ENCODE peak calls at places on chromosomes 2 and 18, in four cellular contexts. O is body of pancreas, P is right cardiac atrium, B is HCT116. N is an unnamed sample. For H3K27me3, the result is how much of the 10 kb centered on the place peaks cover.

GRCh38 chr2:135744761-135745314 is 3.2 kb downstream of the UBXN4 start:
- DNase-seq in B (no peak), O (no peak), P (no peak), N (no peak)

GRCh38 chr2:217807025-217807424 is 195.8 kb downstream of the TNS1 start:
- DNase-seq in B (no peak), O (no peak), P (no peak), N (no peak)

GRCh38 chr2:11270891-11271290 is 73.5 kb downstream of the ROCK2 start:
- DNase-seq in O (no peak), P (no peak), B (no peak), N (no peak)

GRCh38 chr2:226782092-226782713 is 17.4 kb downstream of the IRS1 start:
- DNase-seq in B (no peak), P (no peak), O (no peak), N (peak)

GRCh38 chr18:13179566-13180113 is 38.9 kb upstream of the LDLRAD4 start:
- DNase-seq in P (no peak), B (no peak), O (no peak), N (no peak)

GRCh38 chr2:142533083-142533482 is 344.4 kb upstream of the KYNU start:
- DNase-seq in O (no peak), P (no peak), B (no peak), N (no peak)

GRCh38 chr18:72155327-72155726 is 388.8 kb downstream of the CBLN2 start:
- DNase-seq in O (no peak), P (no peak), B (no peak), N (no peak)

GRCh38 chr2:215137741-215138340 is 585 bp downstream of the ABCA12 start:
- DNase-seq in O (no peak), P (no peak), B (peak), N (peak)

GRCh38 chr18:5515007-5515744 is 28.6 kb downstream of the EPB41L3 start:
- DNase-seq in O (no peak), P (no peak), B (no peak), N (no peak)

GRCh38 chr2:9761547-9761946 is 81.7 kb upstream of the TAF1B start:
- DNase-seq in B (no peak), P (no peak), O (no peak), N (no peak)

GRCh38 chr2:68915345-68915841 is 37.3 kb downstream of the GKN2 start:
- DNase-seq in B (no peak), P (no peak), O (no peak), N (no peak)

GRCh38 chr2:61018319-61018750 is 280 bp upstream of the PUS10 start:
- DNase-seq in O (no peak), P (no peak), B (no peak), N (no peak)

GRCh38 chr2:238920053-238920452 is 72.2 kb downstream of the TWIST2 start:
- DNase-seq in O (no peak), P (no peak), B (no peak), N (no peak)

GRCh38 chr2:29281585-29281984 is 166.4 kb downstream of the CLIP4 start:
- DNase-seq in O (peak), P (peak), B (no peak), N (peak)

GRCh38 chr18:57624988-57625387 is 3.4 kb upstream of the NARS1 start:
- DNase-seq in O (no peak), B (peak), P (no peak), N (no peak)

GRCh38 chr18:8707946-8708345 is 2.6 kb downstream of the MTCL1 start:
- DNase-seq in B (no peak), O (no peak), P (no peak), N (no peak)

GRCh38 chr2:223626713-223627112 is 24.6 kb upstream of the SCG2 start:
- DNase-seq in B (no peak), P (no peak), O (no peak), N (no peak)
- H3K27me3 ChIP-seq in B (under half), P (under half), O (under half), N (under half)

DNA sequence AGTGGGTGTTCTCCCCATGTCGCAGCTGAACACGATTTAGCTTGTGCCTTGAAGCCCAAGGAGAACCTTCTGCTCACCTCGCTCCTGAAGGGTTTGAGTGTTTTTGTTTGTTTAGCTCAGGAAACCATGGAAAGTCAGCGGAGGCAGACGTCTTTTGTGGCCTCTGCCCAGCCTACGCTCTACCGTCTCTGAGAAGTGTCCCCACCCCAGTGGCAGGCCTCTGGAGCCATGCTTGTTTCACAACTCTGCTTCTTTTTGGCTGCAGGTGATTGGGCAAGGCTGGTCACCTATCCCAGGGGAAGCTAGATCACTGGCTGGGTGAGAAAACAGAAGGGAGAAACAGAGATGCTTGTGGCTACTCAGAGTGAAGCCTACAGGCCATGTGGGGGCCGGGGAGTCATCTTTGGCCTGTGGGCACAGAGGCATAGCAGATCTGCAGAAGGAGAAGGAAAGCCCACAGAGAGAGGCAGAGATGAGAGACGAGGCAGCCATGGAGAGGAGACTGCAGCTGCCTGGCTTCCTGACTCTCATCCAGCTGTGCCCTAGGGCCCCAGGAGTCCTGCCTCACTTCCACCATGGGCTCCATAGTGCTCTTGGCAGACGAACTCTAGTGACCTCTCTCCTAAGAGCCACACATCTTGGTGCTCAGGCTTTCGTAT is 50.1 kb downstream of the CIB4 start:
- DNase-seq in O (no peak), P (no peak), B (no peak), N (no peak)
- H3K27me3 ChIP-seq in O (under half), P (under half), B (under half), N (half or more)

GRCh38 chr2:110864176-110864575 is 131.8 kb downstream of the ACOXL start:
- DNase-seq in B (no peak), O (no peak), P (no peak), N (no peak)
- H3K27me3 ChIP-seq in B (under half), O (under half), P (under half), N (under half)

GRCh38 chr18:11147371-11147860 is 2.0 kb downstream of the PIEZO2 start:
- DNase-seq in B (no peak), O (no peak), P (no peak), N (no peak)

GRCh38 chr18:11146238-11146946 is 3.0 kb downstream of the PIEZO2 start:
- DNase-seq in P (no peak), B (no peak), O (peak), N (no peak)

GRCh38 chr18:11146947-11147345 is 2.4 kb downstream of the PIEZO2 start:
- DNase-seq in P (no peak), B (no peak), O (no peak), N (no peak)

GRCh38 chr18:11147962-11148654 is 1.3 kb downstream of the PIEZO2 start:
- DNase-seq in O (no peak), B (no peak), P (no peak), N (no peak)

GRCh38 chr18:11145413-11146191 is 3.8 kb downstream of the PIEZO2 start:
- DNase-seq in B (no peak), P (no peak), O (no peak), N (no peak)
- H3K27me3 ChIP-seq in B (under half), P (under half), O (under half), N (under half)